ENCODE peak calls at places on chromosomes 6 and 20, in eight cellular contexts. One of them, this sample, is unnamed.
A peak's percentile ranks its signal among the peaks of the same experiment; 100 is the strongest.

GRCh38 chr6:146127447-146128215 is 98.8 kb downstream of the GRM1 start:
- DNase-seq in brain microvascular endothelial cell: no peak
- DNase-seq in WTC11: no peak
- DNase-seq in foreskin fibroblast: no peak
- DNase-seq in activated CD8-positive, alpha-beta memory T cell treated with anti-CD3 and anti-CD28 coated beads for 24 hours: no peak
- DNase-seq in transverse colon: no peak
- DNase-seq in fibroblast of lung: no peak
- DNase-seq in SK-N-DZ: no peak
- DNase-seq in this sample: no peak

GRCh38 chr6:1952726-1953360 is 292.6 kb downstream of the GMDS start:
- DNase-seq in brain microvascular endothelial cell: peak; percentile 97
- DNase-seq in WTC11: no peak
- DNase-seq in foreskin fibroblast: peak; percentile 80
- DNase-seq in activated CD8-positive, alpha-beta memory T cell treated with anti-CD3 and anti-CD28 coated beads for 24 hours: no peak
- DNase-seq in transverse colon: no peak
- DNase-seq in fibroblast of lung: peak; percentile 99
- DNase-seq in SK-N-DZ: no peak
- DNase-seq in this sample: peak; percentile 98

GRCh38 chr20:35319206-35320197 is 27.3 kb upstream of the FAM83C start:
- DNase-seq in brain microvascular endothelial cell: peak; percentile 69
- DNase-seq in WTC11: no peak
- DNase-seq in foreskin fibroblast: peak; percentile 74
- DNase-seq in activated CD8-positive, alpha-beta memory T cell treated with anti-CD3 and anti-CD28 coated beads for 24 hours: no peak
- DNase-seq in transverse colon: no peak
- DNase-seq in fibroblast of lung: peak; percentile 89
- DNase-seq in SK-N-DZ: no peak
- DNase-seq in this sample: peak; percentile 48

GRCh38 chr6:35242906-35243305 is 16.6 kb upstream of the ZNF76 start:
- DNase-seq in brain microvascular endothelial cell: no peak
- DNase-seq in WTC11: no peak
- DNase-seq in foreskin fibroblast: no peak
- DNase-seq in activated CD8-positive, alpha-beta memory T cell treated with anti-CD3 and anti-CD28 coated beads for 24 hours: no peak
- DNase-seq in transverse colon: no peak
- DNase-seq in fibroblast of lung: no peak
- DNase-seq in SK-N-DZ: no peak
- DNase-seq in this sample: no peak

GRCh38 chr6:99348220-99348822 is 1.2 kb downstream of the FAXC start:
- DNase-seq in brain microvascular endothelial cell: no peak
- DNase-seq in WTC11: no peak
- DNase-seq in foreskin fibroblast: no peak
- DNase-seq in activated CD8-positive, alpha-beta memory T cell treated with anti-CD3 and anti-CD28 coated beads for 24 hours: no peak
- DNase-seq in transverse colon: no peak
- DNase-seq in fibroblast of lung: no peak
- DNase-seq in SK-N-DZ: peak; percentile 44
- DNase-seq in this sample: no peak

GRCh38 chr6:166687070-166687469 is 60.0 kb upstream of the RPS6KA2 start:
- DNase-seq in brain microvascular endothelial cell: no peak
- DNase-seq in WTC11: no peak
- DNase-seq in foreskin fibroblast: no peak
- DNase-seq in activated CD8-positive, alpha-beta memory T cell treated with anti-CD3 and anti-CD28 coated beads for 24 hours: no peak
- DNase-seq in transverse colon: no peak
- DNase-seq in fibroblast of lung: no peak
- DNase-seq in SK-N-DZ: no peak
- DNase-seq in this sample: no peak

GRCh38 chr6:57305754-57306153 is 11.7 kb upstream of the PRIM2 start:
- DNase-seq in brain microvascular endothelial cell: no peak
- DNase-seq in WTC11: no peak
- DNase-seq in foreskin fibroblast: no peak
- DNase-seq in activated CD8-positive, alpha-beta memory T cell treated with anti-CD3 and anti-CD28 coated beads for 24 hours: no peak
- DNase-seq in transverse colon: no peak
- DNase-seq in fibroblast of lung: peak; percentile 73
- DNase-seq in SK-N-DZ: no peak
- DNase-seq in this sample: no peak

GRCh38 chr6:103122766-103123601 is 1729.5 kb downstream of the GRIK2 start:
- DNase-seq in brain microvascular endothelial cell: peak; percentile 40
- DNase-seq in WTC11: peak; percentile 87
- DNase-seq in foreskin fibroblast: no peak
- DNase-seq in activated CD8-positive, alpha-beta memory T cell treated with anti-CD3 and anti-CD28 coated beads for 24 hours: no peak
- DNase-seq in transverse colon: peak; percentile 39
- DNase-seq in fibroblast of lung: peak; percentile 29
- DNase-seq in SK-N-DZ: peak; percentile 81
- DNase-seq in this sample: peak; percentile 0

GRCh38 chr20:3681352-3681930 is 369 bp downstream of the ADAM33 start:
- DNase-seq in brain microvascular endothelial cell: no peak
- DNase-seq in WTC11: no peak
- DNase-seq in foreskin fibroblast: no peak
- DNase-seq in activated CD8-positive, alpha-beta memory T cell treated with anti-CD3 and anti-CD28 coated beads for 24 hours: no peak
- DNase-seq in transverse colon: no peak
- DNase-seq in fibroblast of lung: no peak
- DNase-seq in SK-N-DZ: no peak
- DNase-seq in this sample: no peak

This sample was measured in skeletal muscle cell.